ENCODE peak calls at places on chromosomes 5 and 9, in eight cellular contexts. X is tibial nerve; A is neuronal stem cell; G is activated effector memory CD4-positive, alpha-beta T cell treated with Interleukin-2 at 50 U/mL for 16 hours; H is T-cell; Z is GM06990; K is activated T-cell treated with anti-CD3 and anti-CD28 coated beads for 1 hour; W is hypothalamus. F is an unnamed sample.

GRCh38 chr5:159727167-159727566 is 189.1 kb upstream of the ADRA1B start:
- DNase-seq in X (no peak), A (no peak), G (no peak), H (no peak), Z (no peak), K (no peak), W (no peak), F (peak)

GRCh38 chr9:136626066-136626725 is 36.5 kb upstream of the EGFL7 start:
- DNase-seq in X (no peak), A (no peak), G (no peak), H (no peak), Z (no peak), K (no peak), W (no peak), F (no peak)

GRCh38 chr5:180120221-180121101 is 48.9 kb upstream of the RNF130 start:
- DNase-seq in X (no peak), A (no peak), G (no peak), H (no peak), Z (no peak), K (no peak), W (no peak), F (no peak)

GRCh38 chr5:145365464-145365863 is 469.7 kb downstream of the PRELID2 start:
- DNase-seq in X (no peak), A (no peak), G (no peak), H (no peak), Z (no peak), K (no peak), W (no peak), F (no peak)

GRCh38 chr9:90044710-90045151 is 439.9 kb downstream of the GADD45G start:
- DNase-seq in X (no peak), A (no peak), G (no peak), H (no peak), Z (no peak), K (no peak), W (no peak), F (peak)

GRCh38 chr5:43627028-43627427 is 24.0 kb downstream of the NNT start:
- DNase-seq in X (peak), A (peak), G (no peak), H (no peak), Z (no peak), K (no peak), W (no peak), F (no peak)

GRCh38 chr9:97563458-97564135 is 62.1 kb downstream of the TMOD1 start:
- DNase-seq in X (no peak), A (no peak), G (no peak), H (no peak), Z (no peak), K (no peak), W (no peak), F (no peak)

GRCh38 chr5:95960802-95961616 is 642 bp downstream of the ELL2 start:
- DNase-seq in X (peak), A (peak), G (peak), H (peak), Z (peak), K (peak), W (peak), F (peak)

GRCh38 chr9:16918920-16919319 is 48.5 kb upstream of the BNC2 start:
- DNase-seq in X (no peak), A (no peak), G (no peak), H (no peak), Z (no peak), K (no peak), W (no peak), F (no peak)

GRCh38 chr9:37836386-37836785 is 35.8 kb downstream of the DCAF10 start:
- DNase-seq in X (no peak), A (no peak), G (no peak), H (no peak), Z (peak), K (no peak), W (no peak), F (no peak)

GRCh38 chr9:79889325-79889724 is 317.6 kb downstream of the TLE4 start:
- DNase-seq in X (no peak), A (no peak), G (no peak), H (no peak), Z (no peak), K (no peak), W (no peak), F (no peak)

GRCh38 chr9:18675345-18675744 is 201.4 kb downstream of the ADAMTSL1 start:
- DNase-seq in X (no peak), A (no peak), G (no peak), H (no peak), Z (no peak), K (no peak), W (no peak), F (no peak)

GRCh38 chr5:1681955-1682354 is 117.7 kb downstream of the MRPL36 start:
- DNase-seq in X (no peak), A (no peak), G (no peak), H (no peak), Z (no peak), K (no peak), W (no peak), F (peak)

GRCh38 chr5:148998174-148998797 is 64.6 kb downstream of the SH3TC2 start:
- DNase-seq in X (peak), A (peak), G (no peak), H (peak), Z (no peak), K (no peak), W (no peak), F (peak)

GRCh38 chr5:35672995-35673394 is 55.3 kb downstream of the SPEF2 start:
- DNase-seq in X (no peak), A (no peak), G (no peak), H (peak), Z (no peak), K (no peak), W (no peak), F (no peak)

GRCh38 chr9:90343360-90343759 is 299.3 kb downstream of the DIRAS2 start:
- DNase-seq in X (no peak), A (peak), G (no peak), H (no peak), Z (no peak), K (no peak), W (no peak), F (no peak)

GRCh38 chr5:33774323-33774722 is 117.5 kb downstream of the ADAMTS12 start:
- DNase-seq in X (no peak), A (no peak), G (no peak), H (no peak), Z (no peak), K (no peak), W (no peak), F (no peak)

GRCh38 chr5:153824909-153825308 is 213.8 kb downstream of the FAM114A2 start:
- DNase-seq in X (no peak), A (no peak), G (no peak), H (no peak), Z (no peak), K (no peak), W (no peak), F (no peak)

GRCh38 chr5:154038604-154039457 is at the start of the genes FAM114A2 and MFAP3:
- DNase-seq in X (peak), A (peak), G (peak), H (peak), Z (peak), K (peak), W (peak), F (peak)

GRCh38 chr9:36318212-36318802 is 60.1 kb upstream of the GNE start:
- DNase-seq in X (no peak), A (no peak), G (no peak), H (no peak), Z (no peak), K (no peak), W (no peak), F (no peak)

GRCh38 chr5:126961128-126961527 is 69.2 kb downstream of the MARCHF3 start:
- DNase-seq in X (no peak), A (no peak), G (no peak), H (no peak), Z (no peak), K (no peak), W (no peak), F (no peak)

F was measured in esophagus muscularis mucosa.